ENCODE peak calls at places on chromosome 7, in nine cellular contexts. Z is T-cell, Q is IMR-90, R is NCI-H2171 treated with DMSO at 0.1 percent for 48 hours, K is fibroblast of the conjunctiva, D is foreskin melanocyte, N is NCI-H1436, T is hippocampal formation, O is heart right ventricle. J is an unnamed sample.

GRCh38 chr7:128084896-128085608 is 53.8 kb upstream of the LRRC4 start:
- DNase-seq in Z (no peak), O (peak; percentile 58), T (no peak), Q (peak; percentile 77), N (no peak), R (no peak), D (no peak), K (no peak), J (no peak)

GRCh38 chr7:25098096-25099046 is 26.7 kb downstream of the CYCS start:
- DNase-seq in D (peak; percentile 46), R (peak; percentile 84), N (peak; percentile 73), T (peak; percentile 20), Q (peak; percentile 75), Z (peak; percentile 46), K (peak; percentile 68), O (peak; percentile 22), J (peak; percentile 79)

GRCh38 chr7:1811850-1812692 is 142.0 kb downstream of the ELFN1 start:
- DNase-seq in N (no peak), T (no peak), R (peak; percentile 64), K (no peak), Q (no peak), O (no peak), Z (no peak), D (no peak), J (no peak)

GRCh38 chr7:149748223-149748874 is 25.0 kb downstream of the ZNF467 start:
- DNase-seq in R (no peak), Q (no peak), Z (no peak), K (no peak), O (no peak), N (no peak), T (no peak), D (no peak), J (no peak)

GRCh38 chr7:92464515-92464914 is 13.2 kb downstream of the ERVW-1 start:
- DNase-seq in D (no peak), T (no peak), N (no peak), R (no peak), Z (no peak), Q (no peak), O (no peak), K (no peak), J (no peak)

GRCh38 chr7:22814261-22815208 is 8.1 kb downstream of the TOMM7 start:
- DNase-seq in N (no peak), R (no peak), O (no peak), Q (peak; percentile 62), K (no peak), Z (no peak), D (peak; percentile 63), T (no peak), J (peak; percentile 43)

GRCh38 chr7:23930312-23930711 is 220.3 kb downstream of the STK31 start:
- DNase-seq in K (no peak), Z (no peak), Q (no peak), O (no peak), D (no peak), R (no peak), N (no peak), T (no peak), J (no peak)

GRCh38 chr7:1086588-1087461 is 1.1 kb upstream of the GPER1 start:
- DNase-seq in Q (peak; percentile 42), T (peak; percentile 50), N (peak; percentile 57), K (peak; percentile 30), O (peak; percentile 79), Z (peak; percentile 67), D (peak; percentile 63), R (peak; percentile 42), J (peak; percentile 66)

GRCh38 chr7:33012364-33012763 is 50.2 kb downstream of the NT5C3A start:
- DNase-seq in T (no peak), O (no peak), K (no peak), Q (no peak), R (no peak), N (no peak), Z (no peak), D (no peak), J (no peak)

GRCh38 chr7:3922175-3922635 is 621.2 kb downstream of the SDK1 start:
- DNase-seq in K (peak; percentile 87), O (peak; percentile 23), N (no peak), D (peak; percentile 84), Q (peak; percentile 90), T (no peak), R (no peak), Z (no peak), J (peak; percentile 55)

GRCh38 chr7:95324396-95324795 is at the start of gene PON1:
- DNase-seq in N (no peak), R (no peak), O (no peak), T (no peak), K (no peak), D (no peak), Z (no peak), Q (no peak), J (no peak)

GRCh38 chr7:26166681-26167266 is 14.8 kb downstream of the NFE2L3 start:
- DNase-seq in D (no peak), T (no peak), Q (no peak), Z (no peak), R (no peak), N (no peak), K (no peak), O (no peak), J (no peak)

GRCh38 chr7:118907911-118908527 is 683.5 kb downstream of the ANKRD7 start:
- DNase-seq in Z (no peak), Q (no peak), K (no peak), O (no peak), D (no peak), N (no peak), R (no peak), T (no peak), J (no peak)

GRCh38 chr7:100719523-100720319 is 547 bp upstream of the EPO start:
- DNase-seq in Q (peak; percentile 51), K (peak; percentile 37), N (no peak), Z (no peak), T (no peak), O (no peak), D (no peak), R (peak; percentile 64), J (peak; percentile 67)

GRCh38 chr7:83468251-83468739 is 180.6 kb downstream of the SEMA3E start:
- DNase-seq in T (peak; percentile 7), K (peak; percentile 96), Q (peak; percentile 99), Z (no peak), R (peak; percentile 87), O (peak; percentile 70), N (peak; percentile 42), D (peak; percentile 97), J (peak; percentile 98)

GRCh38 chr7:130994378-130995115 is 260.5 kb upstream of the KLF14 start:
- DNase-seq in T (no peak), Q (no peak), D (no peak), R (no peak), O (peak; percentile 44), N (no peak), K (no peak), Z (no peak), J (peak; percentile 53)

GRCh38 chr7:76247938-76248337 is 46.2 kb downstream of the SRRM3 start:
- DNase-seq in Z (no peak), R (no peak), T (no peak), Q (no peak), D (no peak), K (no peak), N (no peak), O (no peak), J (no peak)

GRCh38 chr7:134701272-134701671 is 54.6 kb downstream of the BPGM start:
- DNase-seq in Z (peak; percentile 18), K (no peak), O (no peak), Q (peak; percentile 42), T (no peak), D (no peak), N (no peak), R (peak; percentile 12), J (peak; percentile 61)

GRCh38 chr7:132387596-132387995 is 188.7 kb downstream of the PLXNA4 start:
- DNase-seq in Z (no peak), K (no peak), N (no peak), D (no peak), Q (no peak), R (no peak), O (no peak), T (no peak), J (no peak)

GRCh38 chr7:18792866-18793595 is 297.5 kb downstream of the HDAC9 start:
- DNase-seq in Q (peak; percentile 79), N (no peak), K (no peak), R (no peak), Z (no peak), D (no peak), O (no peak), T (no peak), J (peak; percentile 77)

GRCh38 chr7:28625446-28625845 is 213.1 kb downstream of the CREB5 start:
- DNase-seq in K (no peak), D (no peak), Q (peak; percentile 15), R (no peak), Z (no peak), N (no peak), T (no peak), O (no peak), J (peak; percentile 25)

GRCh38 chr7:147432068-147432467 is 1158.5 kb upstream of the C7orf33 start:
- DNase-seq in O (no peak), D (no peak), T (peak; percentile 5), Q (peak; percentile 48), Z (no peak), K (peak; percentile 10), N (peak; percentile 6), R (peak; percentile 17), J (peak; percentile 54)

J was measured in fibroblast of the aortic adventitia.